ENCODE peak calls at places on chromosomes 1 and 21, in six cellular contexts. D, A, F, S, W and M are unnamed samples.

GRCh38 chr1:45299981-45300668 is 26.6 kb upstream of the HPDL start:
- DNase-seq in A (peak), F (peak), W (peak), S (peak), D (no peak), M (no peak)

GRCh38 chr1:209589440-209589839 is 5.9 kb downstream of the CAMK1G start:
- DNase-seq in W (no peak), A (peak), D (no peak), F (no peak), S (no peak), M (no peak)

GRCh38 chr1:98046031-98046641 is 125.3 kb upstream of the DPYD start:
- DNase-seq in F (no peak), D (no peak), S (peak), W (peak), A (no peak), M (no peak)

GRCh38 chr1:181386951-181387350 is 96.4 kb upstream of the CACNA1E start:
- DNase-seq in D (no peak), A (no peak), W (no peak), S (no peak), F (no peak), M (no peak)

GRCh38 chr1:39898648-39899603 is 2.8 kb downstream of the MYCL start:
- DNase-seq in S (peak), A (no peak), W (peak), D (no peak), F (peak), M (no peak)

GRCh38 chr21:46092026-46092764 is 5.7 kb upstream of the COL6A2 start:
- DNase-seq in S (no peak), D (peak), W (no peak), A (peak), F (no peak), M (no peak)

GRCh38 chr1:36773827-36774541 is 260.3 kb downstream of the GRIK3 start:
- DNase-seq in S (no peak), W (no peak), A (no peak), F (peak), D (no peak), M (no peak)

GRCh38 chr1:164982545-164982944 is 374.0 kb downstream of the LMX1A start:
- DNase-seq in A (no peak), F (no peak), W (no peak), S (no peak), D (no peak), M (no peak)

GRCh38 chr1:172286629-172287076 is 133.8 kb upstream of the C1orf105 start:
- DNase-seq in A (peak), S (no peak), W (no peak), D (peak), F (peak), M (no peak)

GRCh38 chr1:41856361-41857285 is 62.1 kb downstream of the HIVEP3 start:
- DNase-seq in S (no peak), D (no peak), A (no peak), F (no peak), W (no peak), M (no peak)

DNA sequence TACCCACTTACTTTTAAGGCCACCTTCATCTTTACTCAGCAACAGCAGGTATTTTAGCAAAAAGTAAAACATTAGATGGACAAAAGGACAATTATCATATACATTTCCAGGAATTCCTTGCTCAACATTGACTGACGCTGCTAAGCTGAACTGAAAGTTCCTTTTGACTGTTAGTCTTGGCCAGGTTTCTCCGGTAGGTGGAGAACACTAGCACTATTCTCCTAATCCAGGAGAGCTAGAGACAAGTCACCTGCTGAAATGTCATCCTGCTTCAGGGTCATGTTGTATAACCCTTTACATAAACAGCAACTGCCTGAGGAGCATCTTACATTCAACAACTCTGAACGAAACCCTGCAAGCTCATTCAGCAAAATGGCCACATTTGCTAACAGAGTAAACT is 109.0 kb upstream of the ESRRG start:
- DNase-seq in S (no peak), A (no peak), D (no peak), W (no peak), F (no peak), M (no peak)
- TF ChIP-seq CTCF in S (no peak), A (no peak), D (no peak), W (no peak), F (no peak), M (no peak)

DNA sequence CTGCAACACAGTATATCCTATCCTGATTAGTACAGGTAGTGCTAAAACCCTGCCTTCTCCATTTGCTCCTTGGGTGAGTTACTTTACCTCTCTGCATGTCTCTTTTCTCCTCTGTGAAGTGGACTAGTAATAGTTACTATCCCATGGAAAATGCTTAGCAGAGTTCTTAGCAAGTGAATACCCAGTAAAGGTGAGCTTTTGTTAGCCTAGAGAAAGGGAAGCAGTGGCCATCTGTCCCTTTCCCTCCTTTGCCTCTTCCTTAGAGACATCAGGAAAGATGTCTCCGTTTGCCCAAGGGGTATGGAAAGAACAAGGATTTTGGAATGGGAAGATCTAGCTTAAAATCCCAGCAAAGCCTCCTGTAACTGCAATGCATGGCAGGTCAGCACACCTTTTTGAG is 77.4 kb upstream of the CD1D start:
- DNase-seq in D (no peak), F (no peak), A (no peak), S (no peak), W (no peak), M (no peak)
- TF ChIP-seq CTCF in D (no peak), F (no peak), A (no peak), S (no peak), W (no peak), M (no peak)

DNA sequence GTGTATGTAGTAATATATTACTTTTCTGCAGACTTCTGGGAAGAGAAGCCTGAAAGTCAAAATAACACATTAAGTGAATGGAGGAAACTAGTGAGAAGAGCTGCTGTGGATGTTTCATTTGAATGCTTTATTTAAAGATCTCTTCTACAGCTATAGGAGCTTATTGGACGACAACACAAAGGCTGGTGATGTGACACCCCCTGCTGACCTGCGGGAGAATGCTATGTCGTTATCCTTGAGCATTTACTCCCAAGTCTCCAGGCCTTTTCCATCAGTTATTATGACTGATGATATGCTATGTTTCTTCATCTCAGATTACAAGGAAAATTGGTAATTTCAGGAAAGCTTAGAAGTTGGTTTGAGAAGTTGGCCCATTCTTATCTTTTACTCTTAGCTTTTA is 22.3 kb upstream of the PLA2G4A start:
- DNase-seq in S (peak), D (no peak), W (peak), F (peak), A (peak), M (no peak)
- TF ChIP-seq CTCF in S (peak), D (no peak), W (peak), F (no peak), A (peak), M (peak)

DNA sequence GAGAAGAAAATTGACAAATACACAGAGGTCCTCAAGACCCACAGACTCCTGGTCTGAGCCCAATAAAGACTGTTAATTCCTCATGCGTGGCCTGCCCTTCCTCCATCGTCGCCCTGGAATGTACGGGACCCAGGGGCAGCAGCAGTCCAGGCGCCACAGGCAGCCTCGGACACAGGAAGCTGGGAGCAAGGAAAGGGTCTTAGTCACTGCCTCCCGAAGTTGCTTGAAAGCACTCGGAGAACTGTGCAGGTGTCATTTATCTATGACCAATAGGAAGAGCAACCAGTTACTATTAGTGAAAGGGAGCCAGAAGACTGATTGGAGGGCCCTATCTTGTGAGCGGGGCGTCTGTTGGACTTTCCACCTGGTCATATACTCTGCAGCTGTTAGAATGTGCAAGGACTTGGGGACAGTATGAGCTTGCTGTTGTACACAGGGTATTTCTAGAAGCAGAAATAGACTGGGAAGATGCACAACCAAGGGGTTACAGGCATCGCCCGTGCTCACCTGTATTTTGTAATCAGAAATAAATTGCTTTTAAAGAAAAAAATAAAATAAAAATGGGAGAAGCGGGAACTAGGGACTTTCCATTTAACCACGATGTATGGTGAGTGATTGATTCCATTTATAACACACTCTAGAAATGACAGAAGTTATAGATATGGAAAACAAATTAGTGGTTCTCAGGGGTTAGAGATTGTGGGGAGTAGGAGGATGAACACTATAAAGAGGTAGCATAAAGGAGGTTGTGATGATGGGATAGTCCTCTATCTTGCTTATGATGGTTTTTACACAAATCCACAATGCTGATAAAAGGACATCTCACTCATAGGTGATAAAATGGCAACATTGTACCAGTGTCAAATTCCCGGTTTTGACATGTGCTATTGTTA is 244.7 kb downstream of the MRPL39 start:
- DNase-seq in W (no peak), D (no peak), A (no peak), F (no peak), S (no peak), M (no peak)
- TF ChIP-seq CTCF in W (no peak), D (no peak), A (no peak), F (no peak), S (no peak), M (no peak)